ENCODE peak calls at places on chromosomes 16 and 17, in ten cellular contexts. Q is transverse colon, J is A549, T is breast epithelium, P is heart left ventricle, H is stomach, W is IMR-90, L is esophagus squamous epithelium, N is adrenal gland, R is lower leg skin. E is an unnamed sample.

GRCh38 chr17:6555331-6556120 is 829 bp downstream of the PITPNM3 start:
- DNase-seq in Q (peak; percentile 22), J (no peak), T (no peak), P (no peak), H (peak; percentile 55), W (peak; percentile 39), L (no peak), N (peak; percentile 41), R (no peak), E (peak; percentile 38)

GRCh38 chr17:13490906-13491502 is 110.7 kb downstream of the HS3ST3A1 start:
- DNase-seq in Q (no peak), J (no peak), T (no peak), P (no peak), H (no peak), W (peak; percentile 22), L (no peak), N (no peak), R (no peak), E (no peak)

GRCh38 chr17:65697661-65698060 is 136.2 kb upstream of the AXIN2 start:
- DNase-seq in Q (peak; percentile 38), J (no peak), T (no peak), P (no peak), H (no peak), W (no peak), L (no peak), N (no peak), R (no peak), E (peak; percentile 42)

GRCh38 chr16:2465653-2466415 is 5.3 kb upstream of the NTN3 start:
- DNase-seq in Q (no peak), J (peak; percentile 25), T (no peak), P (no peak), H (no peak), W (no peak), L (no peak), N (no peak), R (no peak), E (no peak)

GRCh38 chr16:3183445-3184139 is 4.4 kb upstream of the OR1F1 start:
- DNase-seq in Q (no peak), J (no peak), T (no peak), P (no peak), H (no peak), W (no peak), L (no peak), N (no peak), R (no peak), E (no peak)

GRCh38 chr17:55116440-55116914 is 147.9 kb downstream of the STXBP4 start:
- DNase-seq in Q (no peak), J (no peak), T (no peak), P (no peak), H (no peak), W (no peak), L (no peak), N (no peak), R (no peak), E (no peak)

GRCh38 chr17:66570353-66571195 is 264.3 kb upstream of the CACNG5 start:
- DNase-seq in Q (no peak), J (no peak), T (no peak), P (no peak), H (no peak), W (peak; percentile 66), L (no peak), N (no peak), R (no peak), E (peak; percentile 24)

GRCh38 chr17:45410144-45411091 is 22.3 kb downstream of the ARHGAP27 start:
- DNase-seq in Q (peak; percentile 51), J (no peak), T (no peak), P (no peak), H (no peak), W (no peak), L (no peak), N (peak; percentile 62), R (no peak), E (no peak)

GRCh38 chr17:60333628-60334031 is 58.3 kb downstream of the USP32 start:
- DNase-seq in Q (no peak), J (no peak), T (no peak), P (no peak), H (no peak), W (peak; percentile 36), L (no peak), N (no peak), R (no peak), E (no peak)

GRCh38 chr16:61791465-61791864 is 244.8 kb downstream of the CDH8 start:
- DNase-seq in Q (no peak), J (no peak), T (no peak), P (no peak), H (no peak), W (no peak), L (no peak), N (no peak), R (no peak), E (no peak)

GRCh38 chr17:42042598-42043319 is 7.6 kb downstream of the C17orf113 start:
- DNase-seq in Q (no peak), J (no peak), T (no peak), P (no peak), H (no peak), W (no peak), L (no peak), N (no peak), R (no peak), E (no peak)

GRCh38 chr17:47987240-47987835 is 16.4 kb downstream of the CDK5RAP3 start:
- DNase-seq in Q (no peak), J (no peak), T (no peak), P (no peak), H (peak; percentile 73), W (no peak), L (no peak), N (no peak), R (no peak), E (peak; percentile 64)

GRCh38 chr17:31390748-31391495 is 553 bp upstream of the RAB11FIP4 start:
- DNase-seq in Q (no peak), J (no peak), T (no peak), P (peak; percentile 19), H (peak; percentile 23), W (no peak), L (no peak), N (no peak), R (peak; percentile 84), E (no peak)

GRCh38 chr16:11190585-11191565 is 65.1 kb downstream of the SOCS1 start:
- DNase-seq in Q (no peak), J (no peak), T (no peak), P (no peak), H (no peak), W (peak; percentile 62), L (no peak), N (no peak), R (no peak), E (no peak)

DNA sequence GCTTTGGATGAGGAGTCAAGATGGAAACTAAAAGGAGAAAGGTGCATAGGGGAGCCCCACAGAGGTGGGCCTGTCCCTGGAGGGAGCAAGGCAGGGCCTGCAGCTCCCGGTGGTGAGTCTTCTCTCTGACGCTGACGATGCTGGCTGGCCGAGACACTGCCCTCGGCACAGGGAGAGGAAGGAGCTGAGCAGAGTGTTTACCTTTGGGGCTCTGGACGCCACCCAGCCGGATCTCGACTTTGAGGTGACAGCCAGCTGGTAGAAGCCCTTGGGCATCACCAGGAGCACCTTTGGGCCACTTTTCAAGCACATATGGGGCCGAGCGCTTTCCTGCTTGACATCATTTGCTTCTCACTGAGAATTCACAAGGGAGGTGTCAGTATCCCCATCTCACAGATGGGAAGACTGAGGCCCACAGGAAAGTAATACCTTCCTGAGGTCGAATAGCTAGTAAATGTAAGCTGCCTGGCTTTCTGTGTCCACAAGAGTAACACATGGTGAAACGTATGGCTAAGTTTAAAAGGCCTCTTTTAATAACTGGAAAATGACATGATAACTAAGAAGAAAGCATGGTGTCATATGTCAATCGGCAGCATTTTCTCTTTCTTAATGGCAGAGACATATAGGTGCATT is 294.3 kb upstream of the TNRC6C start:
- DNase-seq in Q (no peak), J (no peak), T (no peak), P (no peak), H (no peak), W (no peak), L (no peak), N (no peak), R (no peak), E (no peak)
- H3K4me3 ChIP-seq in Q (no peak overlapping the region), J (no peak overlapping the region), T (no peak overlapping the region), P (no peak overlapping the region), H (no peak overlapping the region), W (no peak overlapping the region), L (no peak overlapping the region), N (no peak overlapping the region), R (no peak overlapping the region), E (no peak overlapping the region)

GRCh38 chr16:87535855-87536794 is 43.3 kb upstream of the ZCCHC14 start:
- DNase-seq in Q (no peak), J (no peak), T (no peak), P (no peak), H (no peak), W (no peak), L (no peak), N (no peak), R (no peak), E (no peak)
- TF ChIP-seq POLR2A in Q (no peak), J (no peak), T (no peak), P (no peak), H (no peak), W (no peak), L (no peak), N (no peak), R (no peak), E (no peak)

GRCh38 chr17:74466785-74467158 is 338 bp downstream of the CD300A start:
- DNase-seq in Q (no peak), J (no peak), T (no peak), P (no peak), H (no peak), W (no peak), L (no peak), N (no peak), R (no peak), E (no peak)
- H3K4me3 ChIP-seq in Q (no peak overlapping the region), J (no peak overlapping the region), T (peak overlapping the region; percentile 24), P (peak overlapping the region; percentile 52), H (peak overlapping the region; percentile 16), W (no peak overlapping the region), L (peak overlapping the region; percentile 52), N (peak overlapping the region; percentile 43), R (no peak overlapping the region), E (no peak overlapping the region)

GRCh38 chr17:82241183-82241925 is 12.5 kb downstream of the SLC16A3 start:
- DNase-seq in Q (peak; percentile 68), J (no peak), T (peak; percentile 61), P (peak; percentile 82), H (peak; percentile 69), W (peak; percentile 36), L (no peak), N (peak; percentile 93), R (peak; percentile 95), E (peak; percentile 66)

GRCh38 chr17:82242698-82242976 is 13.8 kb downstream of the SLC16A3 start:
- DNase-seq in Q (no peak), J (no peak), T (no peak), P (no peak), H (no peak), W (no peak), L (no peak), N (no peak), R (no peak), E (no peak)

GRCh38 chr17:82240506-82241182 is 11.8 kb downstream of the SLC16A3 start:
- DNase-seq in Q (no peak), J (no peak), T (no peak), P (no peak), H (no peak), W (no peak), L (no peak), N (no peak), R (no peak), E (no peak)

GRCh38 chr17:82242977-82243647 is 14.3 kb downstream of the SLC16A3 start:
- DNase-seq in Q (peak; percentile 65), J (no peak), T (peak; percentile 77), P (peak; percentile 69), H (peak; percentile 88), W (peak; percentile 83), L (no peak), N (peak; percentile 93), R (no peak), E (peak; percentile 85)

GRCh38 chr17:82241926-82242697 is 13.3 kb downstream of the SLC16A3 start:
- DNase-seq in Q (peak; percentile 22), J (no peak), T (no peak), P (peak; percentile 63), H (no peak), W (no peak), L (no peak), N (no peak), R (no peak), E (no peak)
- TF ChIP-seq POLR2A in Q (no peak), J (no peak), T (no peak), P (no peak), H (no peak), W (no peak), L (no peak), N (no peak), R (no peak), E (no peak)

E was measured in prostate gland.